ENCODE peak calls at places on chromosomes 6 and 20, in five cellular contexts. One of them, this sample, is unnamed.

GRCh38 chr20:42219005-42219404 is 600.8 kb upstream of the CHD6 start:
- DNase-seq in SK-N-MC: no peak
- DNase-seq in GM23338: no peak
- DNase-seq in esophagus muscularis mucosa: no peak
- DNase-seq in GM12892: no peak
- DNase-seq in this sample: no peak

GRCh38 chr6:52144196-52145076 is 41.7 kb upstream of the IL17A start:
- DNase-seq in SK-N-MC: no peak
- DNase-seq in GM23338: no peak
- DNase-seq in esophagus muscularis mucosa: peak
- DNase-seq in GM12892: no peak
- DNase-seq in this sample: no peak

GRCh38 chr6:160972111-160972510 is 19.5 kb upstream of the MAP3K4 start:
- DNase-seq in SK-N-MC: no peak
- DNase-seq in GM23338: no peak
- DNase-seq in esophagus muscularis mucosa: no peak
- DNase-seq in GM12892: no peak
- DNase-seq in this sample: no peak

GRCh38 chr6:110196874-110197273 is 16.6 kb downstream of the CDC40 start:
- DNase-seq in SK-N-MC: no peak
- DNase-seq in GM23338: no peak
- DNase-seq in esophagus muscularis mucosa: no peak
- DNase-seq in GM12892: no peak
- DNase-seq in this sample: no peak

GRCh38 chr20:53276143-53276542 is 304.0 kb downstream of the TSHZ2 start:
- DNase-seq in SK-N-MC: no peak
- DNase-seq in GM23338: no peak
- DNase-seq in esophagus muscularis mucosa: no peak
- DNase-seq in GM12892: no peak
- DNase-seq in this sample: no peak

GRCh38 chr6:107823047-107823557 is 1.0 kb downstream of the SCML4 start:
- DNase-seq in SK-N-MC: no peak
- DNase-seq in GM23338: no peak
- DNase-seq in esophagus muscularis mucosa: no peak
- DNase-seq in GM12892: no peak
- DNase-seq in this sample: no peak

GRCh38 chr6:141667580-141668309 is 465.0 kb upstream of the GJE1 start:
- DNase-seq in SK-N-MC: no peak
- DNase-seq in GM23338: no peak
- DNase-seq in esophagus muscularis mucosa: no peak
- DNase-seq in GM12892: no peak
- DNase-seq in this sample: no peak

GRCh38 chr6:44507014-44507413 is 119.5 kb downstream of the CDC5L start:
- DNase-seq in SK-N-MC: no peak
- DNase-seq in GM23338: no peak
- DNase-seq in esophagus muscularis mucosa: no peak
- DNase-seq in GM12892: no peak
- DNase-seq in this sample: no peak

GRCh38 chr6:145587342-145587741 is 148.0 kb downstream of the EPM2A start:
- DNase-seq in SK-N-MC: no peak
- DNase-seq in GM23338: no peak
- DNase-seq in esophagus muscularis mucosa: no peak
- DNase-seq in GM12892: no peak
- DNase-seq in this sample: no peak

GRCh38 chr6:142871910-142872331 is 73.1 kb downstream of the HIVEP2 start:
- DNase-seq in SK-N-MC: no peak
- DNase-seq in GM23338: no peak
- DNase-seq in esophagus muscularis mucosa: no peak
- DNase-seq in GM12892: no peak
- DNase-seq in this sample: no peak

GRCh38 chr20:57177636-57178280 is 88.7 kb downstream of the BMP7 start:
- DNase-seq in SK-N-MC: no peak
- DNase-seq in GM23338: no peak
- DNase-seq in esophagus muscularis mucosa: no peak
- DNase-seq in GM12892: no peak
- DNase-seq in this sample: no peak

GRCh38 chr6:135006386-135006914 is 48.2 kb downstream of the HBS1L start:
- DNase-seq in SK-N-MC: no peak
- DNase-seq in GM23338: no peak
- DNase-seq in esophagus muscularis mucosa: no peak
- DNase-seq in GM12892: no peak
- DNase-seq in this sample: no peak
- TF ChIP-seq POLR2AphosphoS5 in SK-N-MC: no peak
- TF ChIP-seq POLR2AphosphoS5 in GM23338: no peak
- TF ChIP-seq POLR2AphosphoS5 in esophagus muscularis mucosa: no peak
- TF ChIP-seq POLR2AphosphoS5 in GM12892: no peak
- TF ChIP-seq POLR2AphosphoS5 in this sample: no peak

DNA sequence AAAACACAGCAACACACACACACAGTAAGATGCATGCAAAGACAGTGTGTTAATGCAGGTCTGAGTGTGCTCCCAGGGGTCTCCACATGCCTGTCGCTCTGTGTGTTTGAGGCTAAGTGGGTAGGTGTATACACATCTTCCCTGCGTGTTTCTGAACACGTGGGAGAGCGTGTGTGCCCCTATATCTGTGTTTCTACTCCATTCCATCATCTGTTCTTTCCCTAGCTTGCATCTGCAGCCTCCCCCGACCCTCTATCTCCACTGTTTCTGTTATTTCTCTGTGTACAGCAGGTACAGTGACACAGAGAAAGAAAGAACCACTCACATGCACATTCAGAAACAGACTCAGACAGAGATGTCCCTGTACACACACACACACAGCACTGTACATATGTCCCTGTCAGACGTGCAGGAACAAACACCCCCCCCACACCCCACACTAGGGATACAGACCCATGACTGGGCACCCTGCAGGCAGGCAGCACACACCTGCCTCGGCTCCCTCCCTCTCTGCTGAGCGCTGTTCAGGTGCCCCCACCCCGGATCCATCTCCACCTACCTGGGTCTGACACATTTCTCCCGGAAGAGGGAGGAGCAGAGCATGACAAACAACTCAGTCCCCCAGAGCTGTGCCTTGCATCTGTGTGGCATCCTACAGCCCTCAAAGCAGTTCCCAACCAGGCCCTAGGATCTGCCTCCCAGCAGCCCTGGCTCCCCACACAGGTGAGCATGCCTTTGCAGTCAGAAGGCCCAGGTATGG is 27.6 kb downstream of the KCNK15 start:
- DNase-seq in SK-N-MC: no peak
- DNase-seq in GM23338: no peak
- DNase-seq in esophagus muscularis mucosa: no peak
- DNase-seq in GM12892: no peak
- DNase-seq in this sample: peak
- TF ChIP-seq POLR2AphosphoS5 in SK-N-MC: no peak
- TF ChIP-seq POLR2AphosphoS5 in GM23338: no peak
- TF ChIP-seq POLR2AphosphoS5 in esophagus muscularis mucosa: no peak
- TF ChIP-seq POLR2AphosphoS5 in GM12892: no peak
- TF ChIP-seq POLR2AphosphoS5 in this sample: no peak

DNA sequence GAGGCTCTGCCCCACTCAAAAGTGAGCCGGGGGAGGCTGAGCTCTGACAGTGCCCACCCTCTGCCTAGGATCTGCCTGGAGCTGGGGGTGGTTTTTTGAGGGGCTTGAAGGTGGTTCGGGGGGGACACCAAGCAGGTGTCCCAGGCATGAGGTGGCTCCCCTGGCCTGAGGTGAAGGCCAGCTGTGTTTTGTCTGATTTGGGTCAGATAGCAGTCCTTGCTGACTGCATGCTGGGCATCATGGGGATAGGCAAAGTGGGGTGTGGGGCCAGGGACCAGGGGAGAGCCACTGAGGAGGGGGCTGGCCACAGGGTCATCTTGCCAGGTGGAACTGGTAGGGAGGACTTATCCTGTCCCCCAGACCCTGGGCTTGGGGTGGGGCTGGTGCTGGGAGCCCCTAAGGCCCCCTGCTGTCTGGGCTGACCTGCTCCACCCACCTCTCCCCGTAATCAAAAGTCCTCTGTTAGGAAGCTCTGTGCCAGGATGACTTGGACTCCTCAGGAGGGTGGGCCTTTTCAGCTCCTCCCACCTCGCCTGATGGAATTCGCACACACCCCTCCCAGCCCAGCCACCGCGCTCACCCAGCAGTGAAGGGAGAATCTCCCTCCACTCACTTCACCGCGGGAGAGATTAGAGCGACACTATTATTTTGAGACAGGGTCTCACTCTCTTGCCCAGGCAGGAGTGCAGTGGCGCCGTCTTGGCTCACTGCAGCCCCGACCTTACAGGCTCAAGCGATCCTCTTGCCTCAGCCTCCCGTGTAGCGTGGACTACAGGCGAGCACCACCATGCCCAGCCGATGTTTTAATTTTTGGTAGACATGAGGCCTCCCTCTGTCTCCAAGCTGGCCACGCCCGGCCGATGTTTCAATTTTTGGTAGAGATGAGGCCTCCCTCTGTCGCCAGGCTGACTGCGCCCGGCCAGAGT is 1.5 kb upstream of the COL9A3 start:
- DNase-seq in SK-N-MC: no peak
- DNase-seq in GM23338: peak
- DNase-seq in esophagus muscularis mucosa: no peak
- DNase-seq in GM12892: no peak
- DNase-seq in this sample: no peak
- TF ChIP-seq POLR2AphosphoS5 in SK-N-MC: no peak
- TF ChIP-seq POLR2AphosphoS5 in GM23338: peak
- TF ChIP-seq POLR2AphosphoS5 in esophagus muscularis mucosa: peak
- TF ChIP-seq POLR2AphosphoS5 in GM12892: no peak
- TF ChIP-seq POLR2AphosphoS5 in this sample: no peak

GRCh38 chr20:50366270-50367103 is 143.7 kb upstream of the PTPN1 start:
- DNase-seq in SK-N-MC: peak
- DNase-seq in GM23338: no peak
- DNase-seq in esophagus muscularis mucosa: no peak
- DNase-seq in GM12892: no peak
- DNase-seq in this sample: no peak
- TF ChIP-seq POLR2AphosphoS5 in SK-N-MC: no peak
- TF ChIP-seq POLR2AphosphoS5 in GM23338: no peak
- TF ChIP-seq POLR2AphosphoS5 in esophagus muscularis mucosa: peak
- TF ChIP-seq POLR2AphosphoS5 in GM12892: no peak
- TF ChIP-seq POLR2AphosphoS5 in this sample: no peak

GRCh38 chr6:17986656-17987575 is 519 bp downstream of the KIF13A start:
- DNase-seq in SK-N-MC: no peak
- DNase-seq in GM23338: peak
- DNase-seq in esophagus muscularis mucosa: no peak
- DNase-seq in GM12892: peak
- DNase-seq in this sample: peak
- TF ChIP-seq POLR2AphosphoS5 in SK-N-MC: no peak
- TF ChIP-seq POLR2AphosphoS5 in GM23338: no peak
- TF ChIP-seq POLR2AphosphoS5 in esophagus muscularis mucosa: peak
- TF ChIP-seq POLR2AphosphoS5 in GM12892: no peak
- TF ChIP-seq POLR2AphosphoS5 in this sample: peak

GRCh38 chr20:19976595-19977372 is 40.4 kb upstream of the NAA20 start:
- DNase-seq in SK-N-MC: no peak
- DNase-seq in GM23338: no peak
- DNase-seq in esophagus muscularis mucosa: no peak
- DNase-seq in GM12892: no peak
- DNase-seq in this sample: no peak
- TF ChIP-seq POLR2AphosphoS5 in SK-N-MC: no peak
- TF ChIP-seq POLR2AphosphoS5 in GM23338: no peak
- TF ChIP-seq POLR2AphosphoS5 in esophagus muscularis mucosa: peak
- TF ChIP-seq POLR2AphosphoS5 in GM12892: no peak
- TF ChIP-seq POLR2AphosphoS5 in this sample: no peak

GRCh38 chr6:33075568-33076405 is at the start of gene HLA-DPB1:
- DNase-seq in SK-N-MC: no peak
- DNase-seq in GM23338: peak
- DNase-seq in esophagus muscularis mucosa: peak
- DNase-seq in GM12892: peak
- DNase-seq in this sample: peak
- TF ChIP-seq POLR2AphosphoS5 in SK-N-MC: no peak
- TF ChIP-seq POLR2AphosphoS5 in GM23338: no peak
- TF ChIP-seq POLR2AphosphoS5 in esophagus muscularis mucosa: peak
- TF ChIP-seq POLR2AphosphoS5 in GM12892: peak
- TF ChIP-seq POLR2AphosphoS5 in this sample: peak

DNA sequence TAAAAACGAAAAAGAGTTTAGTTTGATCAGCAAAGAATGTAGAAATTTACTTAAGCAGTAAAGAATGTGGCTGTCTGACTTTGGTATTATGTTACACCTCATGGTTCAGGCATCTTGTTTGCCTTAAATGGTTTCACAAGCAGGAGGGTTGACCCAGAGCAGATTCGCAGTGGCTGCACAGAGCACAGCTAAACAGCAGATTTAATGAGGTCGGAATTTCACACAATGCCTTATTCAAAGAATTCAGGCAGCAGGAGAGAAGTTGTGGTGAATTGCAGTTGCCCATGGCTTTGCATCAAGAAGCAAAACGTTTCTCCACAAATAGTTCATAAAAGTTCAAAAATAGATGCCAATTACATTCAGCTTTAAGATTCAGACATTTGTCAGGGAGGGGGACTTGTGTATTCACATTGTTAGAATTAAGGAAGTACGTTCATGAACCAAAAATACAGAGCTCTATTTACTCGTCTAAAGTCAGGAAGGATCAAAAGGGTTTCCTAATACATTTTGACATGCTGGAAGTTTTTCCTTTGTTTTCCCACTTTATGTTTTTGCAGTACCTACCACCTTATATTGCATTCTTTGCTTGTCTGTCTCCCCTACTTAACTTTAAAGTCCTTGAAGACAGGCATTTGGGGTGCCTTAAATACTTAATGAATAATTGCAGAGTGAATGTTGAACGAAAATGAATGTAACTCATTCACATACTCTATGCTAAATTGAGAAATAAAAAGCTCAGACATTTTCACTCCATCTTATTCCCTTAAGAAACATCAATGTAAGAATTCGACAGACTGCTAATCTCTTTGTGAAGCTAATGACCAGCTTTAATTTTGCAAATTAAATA is 1163.6 kb upstream of the CITED2 start:
- DNase-seq in SK-N-MC: no peak
- DNase-seq in GM23338: peak
- DNase-seq in esophagus muscularis mucosa: no peak
- DNase-seq in GM12892: no peak
- DNase-seq in this sample: no peak
- TF ChIP-seq POLR2AphosphoS5 in SK-N-MC: no peak
- TF ChIP-seq POLR2AphosphoS5 in GM23338: no peak
- TF ChIP-seq POLR2AphosphoS5 in esophagus muscularis mucosa: peak
- TF ChIP-seq POLR2AphosphoS5 in GM12892: no peak
- TF ChIP-seq POLR2AphosphoS5 in this sample: no peak

GRCh38 chr6:131015630-131016263 is 47.3 kb downstream of the EPB41L2 start:
- DNase-seq in SK-N-MC: no peak
- DNase-seq in GM23338: no peak
- DNase-seq in esophagus muscularis mucosa: no peak
- DNase-seq in GM12892: no peak
- DNase-seq in this sample: no peak
- TF ChIP-seq POLR2AphosphoS5 in SK-N-MC: no peak
- TF ChIP-seq POLR2AphosphoS5 in GM23338: no peak
- TF ChIP-seq POLR2AphosphoS5 in esophagus muscularis mucosa: no peak
- TF ChIP-seq POLR2AphosphoS5 in GM12892: no peak
- TF ChIP-seq POLR2AphosphoS5 in this sample: no peak

GRCh38 chr20:31712564-31713311 is 9.9 kb downstream of the BCL2L1 start:
- DNase-seq in SK-N-MC: no peak
- DNase-seq in GM23338: peak
- DNase-seq in esophagus muscularis mucosa: peak
- DNase-seq in GM12892: no peak
- DNase-seq in this sample: peak

GRCh38 chr20:31712112-31712553 is 10.5 kb downstream of the BCL2L1 start:
- DNase-seq in SK-N-MC: no peak
- DNase-seq in GM23338: peak
- DNase-seq in esophagus muscularis mucosa: no peak
- DNase-seq in GM12892: no peak
- DNase-seq in this sample: peak

GRCh38 chr20:31711416-31712111 is 11.1 kb downstream of the BCL2L1 start:
- DNase-seq in SK-N-MC: no peak
- DNase-seq in GM23338: no peak
- DNase-seq in esophagus muscularis mucosa: no peak
- DNase-seq in GM12892: no peak
- DNase-seq in this sample: no peak

GRCh38 chr20:31715766-31716165 is 6.9 kb downstream of the BCL2L1 start:
- DNase-seq in SK-N-MC: no peak
- DNase-seq in GM23338: no peak
- DNase-seq in esophagus muscularis mucosa: no peak
- DNase-seq in GM12892: no peak
- DNase-seq in this sample: no peak

GRCh38 chr20:31713312-31714049 is 9.2 kb downstream of the BCL2L1 start:
- DNase-seq in SK-N-MC: no peak
- DNase-seq in GM23338: peak
- DNase-seq in esophagus muscularis mucosa: no peak
- DNase-seq in GM12892: no peak
- DNase-seq in this sample: peak
- TF ChIP-seq POLR2AphosphoS5 in SK-N-MC: no peak
- TF ChIP-seq POLR2AphosphoS5 in GM23338: no peak
- TF ChIP-seq POLR2AphosphoS5 in esophagus muscularis mucosa: peak
- TF ChIP-seq POLR2AphosphoS5 in GM12892: no peak
- TF ChIP-seq POLR2AphosphoS5 in this sample: peak